ENCODE peak calls at places on chromosomes 1 and 21, in six cellular contexts. M is DMS 273 treated with DMSO at 0.1 percent for 48 hours; U is stimulated activated CD4-positive, alpha-beta T cell treated with anti-CD3 and anti-CD28 coated beads, TNF-alpha, amount 100 ng/mL, for 1 hour; J is skeletal muscle cell; O is CD8-positive, alpha-beta T cell; S is GM03348. R is an unnamed sample.

GRCh38 chr1:193634876-193635275 is 448.5 kb upstream of the B3GALT2 start:
- DNase-seq in M (no peak), U (no peak), J (no peak), O (no peak), S (no peak), R (no peak)

GRCh38 chr1:178702141-178702540 is 22.9 kb upstream of the RALGPS2 start:
- DNase-seq in M (no peak), U (no peak), J (no peak), O (no peak), S (peak; percentile 55), R (peak; percentile 79)

GRCh38 chr1:115642168-115643072 is 650 bp downstream of the VANGL1 start:
- DNase-seq in M (no peak), U (no peak), J (no peak), O (no peak), S (peak; percentile 75), R (peak; percentile 34)

GRCh38 chr1:168362991-168363390 is 82.3 kb downstream of the TBX19 start:
- DNase-seq in M (no peak), U (peak; percentile 16), J (no peak), O (peak; percentile 43), S (no peak), R (no peak)

GRCh38 chr21:20882462-20883415 is 115.5 kb upstream of the NCAM2 start:
- DNase-seq in M (no peak), U (no peak), J (peak; percentile 72), O (no peak), S (peak; percentile 2), R (no peak)

GRCh38 chr1:213499444-213499843 is 448.4 kb downstream of the RPS6KC1 start:
- DNase-seq in M (no peak), U (no peak), J (no peak), O (no peak), S (no peak), R (no peak)

GRCh38 chr1:209657140-209657879 is 5.1 kb upstream of the LAMB3 start:
- DNase-seq in M (no peak), U (no peak), J (no peak), O (no peak), S (no peak), R (peak; percentile 79)

GRCh38 chr21:35020446-35020845 is 28.7 kb downstream of the RUNX1 start:
- DNase-seq in M (no peak), U (peak; percentile 22), J (no peak), O (peak; percentile 48), S (no peak), R (no peak)

GRCh38 chr1:172883844-172884243 is 166.9 kb downstream of the TNFSF18 start:
- DNase-seq in M (no peak), U (no peak), J (no peak), O (no peak), S (no peak), R (no peak)

GRCh38 chr1:91585982-91586381 is 85.3 kb downstream of the CDC7 start:
- DNase-seq in M (no peak), U (no peak), J (no peak), O (no peak), S (no peak), R (no peak)